ENCODE peak calls at places on chromosomes 4 and X, in five cellular contexts. One of them, this sample, is unnamed.
A peak's percentile ranks its signal among the peaks of the same experiment; 100 is the strongest.

GRCh38 chr4:186266699-186267467 is 894 bp downstream of the F11 start:
- DNase-seq in H1: no peak
- DNase-seq in GM12891: no peak
- DNase-seq in HepG2: peak; percentile 58
- DNase-seq in GM12878: no peak
- DNase-seq in this sample: no peak

GRCh38 chr4:152344001-152344400 is 191.9 kb downstream of the FBXW7 start:
- DNase-seq in HepG2: no peak
- DNase-seq in GM12891: no peak
- DNase-seq in H1: no peak
- DNase-seq in GM12878: no peak
- DNase-seq in this sample: no peak

GRCh38 chrX:119218198-119218597 is 17.9 kb upstream of the PGRMC1 start:
- DNase-seq in GM12891: no peak
- DNase-seq in HepG2: no peak
- DNase-seq in H1: no peak
- DNase-seq in GM12878: no peak
- DNase-seq in this sample: no peak

GRCh38 chrX:52416816-52417215 is 48.0 kb downstream of the XAGE2 start:
- DNase-seq in HepG2: no peak
- DNase-seq in GM12878: no peak
- DNase-seq in H1: no peak
- DNase-seq in GM12891: no peak
- DNase-seq in this sample: no peak

GRCh38 chr4:164442167-164442566 is 311.8 kb upstream of the SMIM31 start:
- DNase-seq in GM12891: no peak
- DNase-seq in GM12878: no peak
- DNase-seq in HepG2: no peak
- DNase-seq in H1: no peak
- DNase-seq in this sample: no peak

GRCh38 chr4:94974773-94975172 is 217.0 kb downstream of the BMPR1B start:
- DNase-seq in GM12891: no peak
- DNase-seq in H1: no peak
- DNase-seq in HepG2: no peak
- DNase-seq in GM12878: no peak
- DNase-seq in this sample: no peak

GRCh38 chr4:120266602-120267001 is 200.0 kb upstream of the MAD2L1 start:
- DNase-seq in HepG2: no peak
- DNase-seq in H1: no peak
- DNase-seq in GM12878: no peak
- DNase-seq in GM12891: no peak
- DNase-seq in this sample: no peak

GRCh38 chr4:185859106-185859505 is 47.1 kb upstream of the SORBS2 start:
- DNase-seq in GM12878: no peak
- DNase-seq in H1: no peak
- DNase-seq in HepG2: no peak
- DNase-seq in GM12891: no peak
- DNase-seq in this sample: no peak

GRCh38 chr4:7031526-7032449 is 11.4 kb upstream of the TADA2B start:
- DNase-seq in HepG2: no peak
- DNase-seq in GM12891: no peak
- DNase-seq in H1: no peak
- DNase-seq in GM12878: no peak
- DNase-seq in this sample: no peak

GRCh38 chr4:55663145-55663544 is 27.0 kb upstream of the NMU start:
- DNase-seq in HepG2: no peak
- DNase-seq in GM12878: no peak
- DNase-seq in GM12891: no peak
- DNase-seq in H1: no peak
- DNase-seq in this sample: no peak

GRCh38 chr4:55592014-55592413 is at the start of gene PDCL2:
- DNase-seq in GM12878: no peak
- DNase-seq in HepG2: no peak
- DNase-seq in GM12891: no peak
- DNase-seq in H1: peak; percentile 25
- DNase-seq in this sample: no peak

GRCh38 chr4:14345356-14345775 is 656.9 kb upstream of the CPEB2 start:
- DNase-seq in GM12878: no peak
- DNase-seq in GM12891: no peak
- DNase-seq in H1: no peak
- DNase-seq in HepG2: no peak
- DNase-seq in this sample: no peak

GRCh38 chr4:42579903-42580302 is 77.0 kb downstream of the ATP8A1 start:
- DNase-seq in GM12891: no peak
- DNase-seq in HepG2: no peak
- DNase-seq in GM12878: no peak
- DNase-seq in H1: no peak
- DNase-seq in this sample: no peak

GRCh38 chr4:186485621-186486062 is 69.7 kb downstream of the MTNR1A start:
- DNase-seq in HepG2: no peak
- DNase-seq in H1: no peak
- DNase-seq in GM12891: no peak
- DNase-seq in GM12878: no peak
- DNase-seq in this sample: no peak

GRCh38 chrX:129831486-129831885 is 12.2 kb downstream of the ZDHHC9 start:
- DNase-seq in GM12891: no peak
- DNase-seq in GM12878: no peak
- DNase-seq in H1: no peak
- DNase-seq in HepG2: no peak
- DNase-seq in this sample: no peak

GRCh38 chr4:52263612-52264011 is 212.5 kb downstream of the SPATA18 start:
- DNase-seq in H1: no peak
- DNase-seq in GM12891: no peak
- DNase-seq in HepG2: no peak
- DNase-seq in GM12878: no peak
- DNase-seq in this sample: no peak

GRCh38 chr4:139887378-139887801 is 221.8 kb downstream of the MGST2 start:
- DNase-seq in HepG2: no peak
- DNase-seq in H1: no peak
- DNase-seq in GM12878: no peak
- DNase-seq in GM12891: no peak
- DNase-seq in this sample: no peak

GRCh38 chr4:32140636-32141035 is 1420.5 kb downstream of the PCDH7 start:
- DNase-seq in GM12891: no peak
- DNase-seq in HepG2: no peak
- DNase-seq in H1: no peak
- DNase-seq in GM12878: no peak
- DNase-seq in this sample: no peak
- TF ChIP-seq TAF1 in GM12891: no peak
- TF ChIP-seq TAF1 in HepG2: no peak
- TF ChIP-seq TAF1 in H1: no peak
- TF ChIP-seq TAF1 in GM12878: no peak
- TF ChIP-seq TAF1 in this sample: no peak

GRCh38 chrX:40778861-40779575 is 43.7 kb upstream of the MED14 start:
- DNase-seq in GM12891: no peak
- DNase-seq in GM12878: no peak
- DNase-seq in HepG2: no peak
- DNase-seq in H1: no peak
- DNase-seq in this sample: no peak
- TF ChIP-seq POLR2AphosphoS5 in GM12891: no peak
- TF ChIP-seq POLR2AphosphoS5 in GM12878: no peak
- TF ChIP-seq POLR2AphosphoS5 in HepG2: no peak
- TF ChIP-seq POLR2AphosphoS5 in H1: no peak
- TF ChIP-seq POLR2AphosphoS5 in this sample: no peak

GRCh38 chrX:38941675-38942074 is 140.4 kb downstream of the MID1IP1 start:
- DNase-seq in GM12878: no peak
- DNase-seq in GM12891: no peak
- DNase-seq in HepG2: no peak
- DNase-seq in H1: no peak
- DNase-seq in this sample: no peak
- TF ChIP-seq TAF1 in GM12878: no peak
- TF ChIP-seq TAF1 in GM12891: no peak
- TF ChIP-seq TAF1 in HepG2: no peak
- TF ChIP-seq TAF1 in H1: no peak
- TF ChIP-seq TAF1 in this sample: no peak

DNA sequence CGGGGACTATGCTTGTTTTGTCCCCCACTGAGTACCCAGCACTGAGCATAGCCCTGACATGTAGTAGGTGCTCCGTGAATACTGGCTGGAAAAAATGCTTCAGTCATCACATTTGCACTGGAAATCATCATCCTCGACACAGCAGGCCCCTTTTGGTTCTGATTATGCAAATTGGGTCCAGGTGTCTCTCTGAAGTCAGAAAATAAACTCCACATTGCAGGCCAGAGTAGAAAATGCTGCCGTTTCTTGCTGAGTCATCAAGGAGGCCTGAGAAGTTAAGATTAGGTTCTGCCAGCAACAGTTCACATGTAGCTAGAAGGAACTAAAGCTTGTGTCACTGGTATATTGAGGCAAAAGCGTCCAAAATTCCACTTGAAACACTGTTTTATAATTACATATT is 15.0 kb upstream of the STK32B start:
- DNase-seq in H1: no peak
- DNase-seq in GM12878: no peak
- DNase-seq in HepG2: no peak
- DNase-seq in GM12891: no peak
- DNase-seq in this sample: no peak
- TF ChIP-seq POLR2AphosphoS5 in H1: no peak
- TF ChIP-seq POLR2AphosphoS5 in GM12878: no peak
- TF ChIP-seq POLR2AphosphoS5 in HepG2: no peak
- TF ChIP-seq POLR2AphosphoS5 in GM12891: no peak
- TF ChIP-seq POLR2AphosphoS5 in this sample: no peak

GRCh38 chr4:176320976-176321361 is 1.2 kb downstream of the SPCS3 start:
- DNase-seq in H1: no peak
- DNase-seq in GM12878: no peak
- DNase-seq in GM12891: no peak
- DNase-seq in HepG2: no peak
- DNase-seq in this sample: no peak
- TF ChIP-seq TAF1 in H1: no peak
- TF ChIP-seq TAF1 in GM12878: no peak
- TF ChIP-seq TAF1 in GM12891: no peak
- TF ChIP-seq TAF1 in HepG2: no peak
- TF ChIP-seq TAF1 in this sample: no peak

This sample was measured in GM12892.